ENCODE peak calls at places on chromosomes 6 and 20, in five cellular contexts. F, X, A, W and Z are unnamed samples.
A peak's percentile ranks its signal among the peaks of the same experiment; 100 is the strongest.

GRCh38 chr6:151379933-151380847 is 11.2 kb downstream of the ZBTB2 start:
- DNase-seq in A (no peak), F (no peak), X (no peak), W (peak; percentile 32), Z (peak; percentile 46)

GRCh38 chr6:121732641-121733040 is 297.2 kb downstream of the GJA1 start:
- DNase-seq in X (no peak), W (no peak), F (no peak), A (no peak), Z (no peak)

GRCh38 chr6:45031601-45032000 is 296.5 kb upstream of the RUNX2 start:
- DNase-seq in X (no peak), F (no peak), W (no peak), A (no peak), Z (no peak)

GRCh38 chr20:57960803-57961575 is 251.2 kb upstream of the PMEPA1 start:
- DNase-seq in W (no peak), X (no peak), A (no peak), F (no peak), Z (no peak)

GRCh38 chr6:77463308-77463880 is at the start of gene HTR1B:
- DNase-seq in A (no peak), W (no peak), F (no peak), X (peak; percentile 21), Z (no peak)

GRCh38 chr20:43938932-43939761 is 24.5 kb downstream of the TOX2 start:
- DNase-seq in X (peak; percentile 93), F (no peak), A (no peak), W (no peak), Z (no peak)

GRCh38 chr6:146651482-146651863 is 52.7 kb downstream of the ADGB start:
- DNase-seq in A (no peak), W (no peak), F (no peak), X (no peak), Z (no peak)

GRCh38 chr6:28489366-28490190 is 26.0 kb downstream of the GPX6 start:
- DNase-seq in A (peak; percentile 63), X (peak; percentile 61), F (peak; percentile 8), W (peak; percentile 42), Z (no peak)

GRCh38 chr6:36786055-36786675 is 53.1 kb downstream of the CPNE5 start:
- DNase-seq in X (no peak), A (no peak), F (no peak), W (no peak), Z (no peak)

GRCh38 chr6:11232968-11233626 is 629 bp upstream of the NEDD9 start:
- DNase-seq in W (peak; percentile 19), A (no peak), X (peak; percentile 30), F (no peak), Z (no peak)

GRCh38 chr6:149852180-149852579 is 12.0 kb downstream of the LRP11 start:
- DNase-seq in A (no peak), F (no peak), W (no peak), X (no peak), Z (no peak)

GRCh38 chr6:157568702-157569101 is 187.7 kb downstream of the ZDHHC14 start:
- DNase-seq in F (no peak), W (no peak), X (no peak), A (no peak), Z (no peak)

GRCh38 chr6:16334671-16335070 is 96.3 kb downstream of the GMPR start:
- DNase-seq in W (no peak), F (no peak), X (peak; percentile 80), A (no peak), Z (no peak)

GRCh38 chr20:45878076-45878731 is 2.8 kb upstream of the ZSWIM1 start:
- DNase-seq in F (no peak), X (peak; percentile 57), W (no peak), A (no peak), Z (no peak)

GRCh38 chr6:65468307-65468706 is 238.7 kb downstream of the EYS start:
- DNase-seq in X (no peak), A (no peak), W (no peak), F (no peak), Z (no peak)

GRCh38 chr6:45916692-45917091 is 99.0 kb downstream of the CLIC5 start:
- DNase-seq in X (no peak), F (no peak), A (no peak), W (no peak), Z (no peak)

GRCh38 chr6:37678078-37678846 is 19.4 kb downstream of the MDGA1 start:
- DNase-seq in A (no peak), F (no peak), X (no peak), W (no peak), Z (no peak)

GRCh38 chr20:38023181-38024085 is 9.8 kb downstream of the TTI1 start:
- DNase-seq in A (no peak), W (no peak), X (no peak), F (no peak), Z (no peak)

GRCh38 chr6:163320804-163321203 is 93.7 kb upstream of the QKI start:
- DNase-seq in A (no peak), W (no peak), X (no peak), F (no peak), Z (no peak)

GRCh38 chr6:5287205-5287965 is 26.1 kb downstream of the FARS2 start:
- DNase-seq in F (no peak), X (peak; percentile 89), W (no peak), A (no peak), Z (no peak)

GRCh38 chr6:44059359-44060342 is 67.6 kb downstream of the MRPL14 start:
- DNase-seq in X (no peak), A (no peak), W (no peak), F (no peak), Z (no peak)

GRCh38 chr20:49344140-49344539 is 66.3 kb upstream of the ZNFX1 start:
- DNase-seq in W (no peak), A (no peak), X (no peak), F (no peak), Z (no peak)

GRCh38 chr6:37438912-37439311 is 5.9 kb downstream of the CMTR1 start:
- DNase-seq in F (no peak), W (no peak), X (no peak), A (no peak), Z (no peak)

GRCh38 chr20:14860410-14860814 is 523.0 kb upstream of the FLRT3 start:
- DNase-seq in A (no peak), F (no peak), X (no peak), W (no peak), Z (no peak)

GRCh38 chr6:109660526-109660925 is 30.5 kb downstream of the AK9 start:
- DNase-seq in A (no peak), F (no peak), X (no peak), W (no peak), Z (no peak)

GRCh38 chr20:35273449-35274171 is 4.3 kb downstream of the MMP24OS start:
- DNase-seq in W (no peak), F (no peak), X (no peak), A (no peak), Z (no peak)

GRCh38 chr6:157280153-157280552 is 43.2 kb downstream of the TMEM242 start:
- DNase-seq in F (no peak), X (no peak), W (no peak), A (no peak), Z (no peak)

GRCh38 chr20:23530937-23531567 is 37.2 kb downstream of the CST9L start:
- DNase-seq in F (no peak), X (no peak), A (no peak), W (no peak), Z (no peak)

GRCh38 chr6:149323353-149323752 is 5.8 kb downstream of the TAB2 start:
- DNase-seq in F (no peak), X (no peak), A (no peak), W (no peak), Z (no peak)

GRCh38 chr20:23782366-23782983 is 31.7 kb upstream of the CST1 start:
- DNase-seq in F (no peak), A (no peak), W (no peak), X (peak; percentile 52), Z (no peak)